ENCODE peak calls at places on chromosomes 7 and 10, in seven cellular contexts. One of them, this sample, is unnamed. For H3K27me3, the result is how much of the 10 kb centered on the place peaks cover.

GRCh38 chr7:4171029-4171786 is 510.9 kb upstream of the FOXK1 start:
- ATAC-seq in HCT116: no peak
- ATAC-seq in HepG2: no peak
- ATAC-seq in body of pancreas: no peak
- ATAC-seq in gastrocnemius medialis: no peak
- ATAC-seq in IMR-90: no peak
- ATAC-seq in right lobe of liver: no peak
- ATAC-seq in this sample: no peak

GRCh38 chr7:7702826-7703225 is 15.6 kb downstream of the RPA3 start:
- ATAC-seq in HCT116: no peak
- ATAC-seq in HepG2: no peak
- ATAC-seq in body of pancreas: no peak
- ATAC-seq in gastrocnemius medialis: peak
- ATAC-seq in IMR-90: no peak
- ATAC-seq in right lobe of liver: peak
- ATAC-seq in this sample: no peak

GRCh38 chr10:22379059-22379458 is 33.8 kb downstream of the SPAG6 start:
- ATAC-seq in HCT116: no peak
- ATAC-seq in HepG2: no peak
- ATAC-seq in body of pancreas: no peak
- ATAC-seq in gastrocnemius medialis: no peak
- ATAC-seq in IMR-90: no peak
- ATAC-seq in right lobe of liver: no peak
- ATAC-seq in this sample: no peak

GRCh38 chr10:30000802-30001571 is 58.4 kb downstream of the JCAD start:
- ATAC-seq in HCT116: no peak
- ATAC-seq in HepG2: peak
- ATAC-seq in body of pancreas: peak
- ATAC-seq in gastrocnemius medialis: peak
- ATAC-seq in IMR-90: peak
- ATAC-seq in right lobe of liver: peak
- ATAC-seq in this sample: peak

GRCh38 chr10:99426689-99427088 is 3.7 kb downstream of the GOT1 start:
- ATAC-seq in HCT116: no peak
- ATAC-seq in HepG2: no peak
- ATAC-seq in body of pancreas: no peak
- ATAC-seq in gastrocnemius medialis: no peak
- ATAC-seq in IMR-90: no peak
- ATAC-seq in right lobe of liver: peak
- ATAC-seq in this sample: no peak

GRCh38 chr10:119444866-119445265 is 97.7 kb downstream of the RGS10 start:
- ATAC-seq in HCT116: no peak
- ATAC-seq in HepG2: peak
- ATAC-seq in body of pancreas: no peak
- ATAC-seq in gastrocnemius medialis: no peak
- ATAC-seq in IMR-90: peak
- ATAC-seq in right lobe of liver: no peak
- ATAC-seq in this sample: no peak

GRCh38 chr10:82722273-82722672 is 847.3 kb downstream of the NRG3 start:
- ATAC-seq in HCT116: no peak
- ATAC-seq in HepG2: no peak
- ATAC-seq in body of pancreas: no peak
- ATAC-seq in gastrocnemius medialis: no peak
- ATAC-seq in IMR-90: no peak
- ATAC-seq in right lobe of liver: no peak
- ATAC-seq in this sample: no peak

GRCh38 chr7:130069179-130069977 is 956 bp upstream of the KLHDC10 start:
- ATAC-seq in HCT116: no peak
- ATAC-seq in HepG2: no peak
- ATAC-seq in body of pancreas: no peak
- ATAC-seq in gastrocnemius medialis: no peak
- ATAC-seq in IMR-90: no peak
- ATAC-seq in right lobe of liver: peak
- ATAC-seq in this sample: no peak

GRCh38 chr7:34425194-34425593 is 232.8 kb upstream of the NPSR1 start:
- ATAC-seq in HCT116: no peak
- ATAC-seq in HepG2: peak
- ATAC-seq in body of pancreas: no peak
- ATAC-seq in gastrocnemius medialis: no peak
- ATAC-seq in IMR-90: no peak
- ATAC-seq in right lobe of liver: no peak
- ATAC-seq in this sample: no peak

GRCh38 chr10:59838390-59838789 is 68.0 kb downstream of the CCDC6 start:
- ATAC-seq in HCT116: no peak
- ATAC-seq in HepG2: no peak
- ATAC-seq in body of pancreas: no peak
- ATAC-seq in gastrocnemius medialis: no peak
- ATAC-seq in IMR-90: no peak
- ATAC-seq in right lobe of liver: no peak
- ATAC-seq in this sample: no peak

GRCh38 chr10:5071411-5072198 is 22.6 kb upstream of the AKR1C3 start:
- ATAC-seq in HCT116: no peak
- ATAC-seq in HepG2: peak
- ATAC-seq in body of pancreas: peak
- ATAC-seq in gastrocnemius medialis: peak
- ATAC-seq in IMR-90: peak
- ATAC-seq in right lobe of liver: peak
- ATAC-seq in this sample: peak

GRCh38 chr10:6494452-6494839 is 85.6 kb downstream of the PRKCQ start:
- ATAC-seq in HCT116: no peak
- ATAC-seq in HepG2: no peak
- ATAC-seq in body of pancreas: no peak
- ATAC-seq in gastrocnemius medialis: no peak
- ATAC-seq in IMR-90: no peak
- ATAC-seq in right lobe of liver: no peak
- ATAC-seq in this sample: no peak

GRCh38 chr10:84935772-84936171 is 607.4 kb downstream of the CCSER2 start:
- ATAC-seq in HCT116: no peak
- ATAC-seq in HepG2: no peak
- ATAC-seq in body of pancreas: no peak
- ATAC-seq in gastrocnemius medialis: no peak
- ATAC-seq in IMR-90: no peak
- ATAC-seq in right lobe of liver: no peak
- ATAC-seq in this sample: no peak

GRCh38 chr7:149552778-149553177 is 55.2 kb upstream of the ZNF746 start:
- ATAC-seq in HCT116: no peak
- ATAC-seq in HepG2: no peak
- ATAC-seq in body of pancreas: no peak
- ATAC-seq in gastrocnemius medialis: no peak
- ATAC-seq in IMR-90: no peak
- ATAC-seq in right lobe of liver: peak
- ATAC-seq in this sample: no peak

GRCh38 chr10:120776442-120776841 is 74.7 kb upstream of the WDR11 start:
- ATAC-seq in HCT116: no peak
- ATAC-seq in HepG2: no peak
- ATAC-seq in body of pancreas: no peak
- ATAC-seq in gastrocnemius medialis: no peak
- ATAC-seq in IMR-90: no peak
- ATAC-seq in right lobe of liver: no peak
- ATAC-seq in this sample: no peak

GRCh38 chr7:150731916-150732315 is 5.3 kb upstream of the GIMAP5 start:
- ATAC-seq in HCT116: no peak
- ATAC-seq in HepG2: no peak
- ATAC-seq in body of pancreas: no peak
- ATAC-seq in gastrocnemius medialis: no peak
- ATAC-seq in IMR-90: no peak
- ATAC-seq in right lobe of liver: no peak
- ATAC-seq in this sample: no peak

GRCh38 chr7:150735596-150736358 is 1.4 kb upstream of the GIMAP5 start:
- ATAC-seq in HCT116: no peak
- ATAC-seq in HepG2: no peak
- ATAC-seq in body of pancreas: no peak
- ATAC-seq in gastrocnemius medialis: no peak
- ATAC-seq in IMR-90: no peak
- ATAC-seq in right lobe of liver: no peak
- ATAC-seq in this sample: no peak

GRCh38 chr7:150732786-150733733 is 4.2 kb upstream of the GIMAP5 start:
- ATAC-seq in HCT116: no peak
- ATAC-seq in HepG2: no peak
- ATAC-seq in body of pancreas: no peak
- ATAC-seq in gastrocnemius medialis: no peak
- ATAC-seq in IMR-90: no peak
- ATAC-seq in right lobe of liver: no peak
- ATAC-seq in this sample: no peak

GRCh38 chr7:150734293-150734692 is 2.9 kb upstream of the GIMAP5 start:
- ATAC-seq in HCT116: no peak
- ATAC-seq in HepG2: no peak
- ATAC-seq in body of pancreas: no peak
- ATAC-seq in gastrocnemius medialis: no peak
- ATAC-seq in IMR-90: no peak
- ATAC-seq in right lobe of liver: no peak
- ATAC-seq in this sample: no peak

DNA sequence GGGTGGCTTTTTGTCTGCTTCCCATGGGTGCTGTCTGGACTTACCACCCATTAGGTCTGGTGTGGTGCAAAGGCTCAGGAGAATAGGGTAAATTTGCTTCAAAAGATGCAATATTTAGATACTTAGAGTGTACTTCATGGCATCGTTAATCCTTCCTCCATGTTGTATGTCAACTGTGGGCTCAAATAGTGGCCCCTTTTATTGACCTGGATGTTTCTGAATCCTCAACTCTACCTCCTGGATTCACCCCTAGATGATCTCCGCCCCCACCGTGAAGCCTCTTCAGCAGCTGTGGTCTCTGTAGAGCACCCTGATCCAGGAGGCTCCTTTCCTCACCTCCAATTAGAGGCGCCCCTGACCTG is 3.5 kb upstream of the GIMAP5 start:
- ATAC-seq in HCT116: no peak
- ATAC-seq in HepG2: no peak
- ATAC-seq in body of pancreas: no peak
- ATAC-seq in gastrocnemius medialis: no peak
- ATAC-seq in IMR-90: no peak
- ATAC-seq in right lobe of liver: no peak
- ATAC-seq in this sample: no peak
- H3K27me3 ChIP-seq in HCT116: under half
- H3K27me3 ChIP-seq in HepG2: under half
- H3K27me3 ChIP-seq in body of pancreas: under half
- H3K27me3 ChIP-seq in gastrocnemius medialis: under half
- H3K27me3 ChIP-seq in IMR-90: under half
- H3K27me3 ChIP-seq in right lobe of liver: under half
- H3K27me3 ChIP-seq in this sample: under half

GRCh38 chr10:101902032-101902799 is 58.6 kb upstream of the KCNIP2 start:
- ATAC-seq in HCT116: no peak
- ATAC-seq in HepG2: no peak
- ATAC-seq in body of pancreas: no peak
- ATAC-seq in gastrocnemius medialis: no peak
- ATAC-seq in IMR-90: no peak
- ATAC-seq in right lobe of liver: no peak
- ATAC-seq in this sample: no peak
- TF ChIP-seq POLR2A in HCT116: no peak
- TF ChIP-seq POLR2A in HepG2: no peak
- TF ChIP-seq POLR2A in body of pancreas: no peak
- TF ChIP-seq POLR2A in gastrocnemius medialis: no peak
- TF ChIP-seq POLR2A in IMR-90: no peak
- TF ChIP-seq POLR2A in right lobe of liver: no peak
- TF ChIP-seq POLR2A in this sample: no peak

DNA sequence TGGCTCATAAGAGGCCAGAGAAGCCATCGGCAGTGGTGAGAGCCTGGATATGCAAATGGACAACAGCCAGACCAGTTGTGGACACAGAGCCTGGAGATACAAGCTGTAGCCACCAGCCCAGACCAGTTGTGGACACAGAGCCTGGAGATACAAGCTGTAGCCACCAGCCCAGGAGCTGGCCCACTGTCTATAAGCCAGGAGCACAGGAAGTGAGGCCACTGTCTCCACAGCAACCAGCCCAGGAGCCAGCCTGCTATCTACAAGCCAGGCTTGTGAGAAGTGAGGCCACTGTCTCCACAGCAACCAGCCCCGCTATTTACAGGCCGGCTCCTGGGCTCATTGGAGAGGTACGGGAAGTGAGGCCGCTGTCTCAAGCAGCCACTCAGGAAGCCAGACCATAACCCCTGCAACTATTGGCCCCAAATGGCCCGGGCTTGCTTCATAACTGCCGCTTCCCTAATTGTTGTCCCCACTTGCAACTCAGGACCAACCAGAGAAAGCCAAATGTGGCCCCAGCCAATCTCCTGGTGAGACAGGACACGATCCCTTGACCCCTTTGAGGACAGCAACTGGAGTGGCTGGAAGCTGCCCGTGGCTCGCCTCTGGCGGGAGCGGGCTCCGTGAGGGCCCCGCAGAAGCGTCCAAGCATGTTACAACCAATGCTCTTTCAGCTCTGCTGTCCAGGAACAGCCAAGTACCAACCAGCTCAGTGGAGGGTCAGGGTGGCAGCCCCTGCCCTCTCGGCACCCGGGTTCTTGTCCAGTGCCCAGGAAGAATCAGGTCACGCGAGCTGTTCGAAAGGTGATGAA is 44.1 kb upstream of the CNPY1 start:
- ATAC-seq in HCT116: peak
- ATAC-seq in HepG2: peak
- ATAC-seq in body of pancreas: peak
- ATAC-seq in gastrocnemius medialis: no peak
- ATAC-seq in IMR-90: peak
- ATAC-seq in right lobe of liver: peak
- ATAC-seq in this sample: no peak
- H3K27me3 ChIP-seq in HCT116: under half
- H3K27me3 ChIP-seq in HepG2: under half
- H3K27me3 ChIP-seq in body of pancreas: under half
- H3K27me3 ChIP-seq in gastrocnemius medialis: under half
- H3K27me3 ChIP-seq in IMR-90: under half
- H3K27me3 ChIP-seq in right lobe of liver: under half
- H3K27me3 ChIP-seq in this sample: half or more

DNA sequence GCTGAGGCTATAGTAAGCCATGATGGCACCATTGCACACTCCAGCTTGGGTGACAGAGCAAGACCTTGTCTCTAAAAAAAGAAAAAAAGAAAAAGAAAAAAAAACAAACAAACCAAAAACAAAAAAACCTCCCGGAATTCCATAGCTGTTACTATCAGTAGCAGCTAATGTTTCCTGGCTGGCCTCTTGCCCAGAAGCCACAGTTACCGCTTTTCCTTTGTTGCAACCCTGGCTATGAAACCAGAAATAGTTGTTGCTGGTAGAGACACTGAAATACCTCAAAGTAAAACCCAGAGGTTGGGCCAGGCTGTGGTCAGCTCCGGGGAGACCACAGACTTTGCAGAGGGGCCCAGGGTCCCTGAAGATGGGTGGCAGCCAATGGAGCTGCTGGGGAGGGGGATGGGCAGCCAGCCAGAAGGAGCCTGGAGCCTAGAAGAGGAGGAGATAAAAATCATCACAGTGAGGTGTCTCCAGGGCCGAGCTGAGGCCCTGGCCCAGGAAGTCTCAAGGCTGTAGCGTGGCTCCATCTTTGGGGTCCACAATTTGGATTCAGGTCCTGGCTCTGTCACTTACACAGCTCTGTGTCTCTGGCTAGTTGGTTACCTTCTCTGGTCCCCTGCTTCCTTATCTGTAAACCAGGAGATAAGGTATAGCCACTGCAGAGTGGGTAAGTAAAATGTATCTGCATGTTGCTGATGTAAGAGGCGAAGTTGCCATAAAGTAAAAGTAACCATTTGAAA is 3.4 kb upstream of the CHST12 start:
- ATAC-seq in HCT116: no peak
- ATAC-seq in HepG2: peak
- ATAC-seq in body of pancreas: peak
- ATAC-seq in gastrocnemius medialis: no peak
- ATAC-seq in IMR-90: peak
- ATAC-seq in right lobe of liver: peak
- ATAC-seq in this sample: peak
- TF ChIP-seq POLR2A in HCT116: no peak
- TF ChIP-seq POLR2A in HepG2: no peak
- TF ChIP-seq POLR2A in body of pancreas: no peak
- TF ChIP-seq POLR2A in gastrocnemius medialis: no peak
- TF ChIP-seq POLR2A in IMR-90: no peak
- TF ChIP-seq POLR2A in right lobe of liver: no peak
- TF ChIP-seq POLR2A in this sample: no peak

This sample was measured in gastroesophageal sphincter.